ENCODE peak calls at places on chromosomes 2 and 18, in five cellular contexts. R is AG08395, T is LoVo, O is GM23248, Q is iPS-NIHi11. G is an unnamed sample.

GRCh38 chr2:11967946-11968465 is 221.6 kb downstream of the LPIN1 start:
- DNase-seq in R (peak), T (no peak), O (peak), Q (no peak), G (peak)

GRCh38 chr2:37916512-37917082 is 8.5 kb upstream of the RMDN2 start:
- DNase-seq in R (peak), T (peak), O (peak), Q (peak), G (peak)

GRCh38 chr2:70964596-70965386 is 13.6 kb upstream of the ANKRD53 start:
- DNase-seq in R (peak), T (no peak), O (peak), Q (peak), G (peak)

GRCh38 chr2:95041824-95042442 is 16.4 kb downstream of the MAL start:
- DNase-seq in R (no peak), T (no peak), O (no peak), Q (no peak), G (no peak)

GRCh38 chr2:166419616-166419934 is 43.8 kb upstream of the SCN9A start:
- DNase-seq in R (peak), T (no peak), O (peak), Q (no peak), G (no peak)

GRCh38 chr2:210586381-210586780 is 30.0 kb downstream of the CPS1 start:
- DNase-seq in R (no peak), T (no peak), O (peak), Q (no peak), G (no peak)

GRCh38 chr2:142938240-142938639 is 60.8 kb downstream of the KYNU start:
- DNase-seq in R (no peak), T (no peak), O (no peak), Q (no peak), G (no peak)

GRCh38 chr18:70672581-70672980 is 383.7 kb downstream of the SOCS6 start:
- DNase-seq in R (no peak), T (no peak), O (no peak), Q (no peak), G (no peak)

GRCh38 chr2:240231838-240232244 is 91.4 kb upstream of the OTOS start:
- DNase-seq in R (no peak), T (no peak), O (no peak), Q (no peak), G (no peak)

GRCh38 chr2:100141906-100142305 is 484 bp downstream of the AFF3 start:
- DNase-seq in R (no peak), T (no peak), O (no peak), Q (no peak), G (no peak)

GRCh38 chr2:9815076-9815475 is 28.2 kb upstream of the TAF1B start:
- DNase-seq in R (no peak), T (no peak), O (no peak), Q (no peak), G (no peak)

GRCh38 chr2:58110765-58111164 is 64.2 kb downstream of the VRK2 start:
- DNase-seq in R (no peak), T (no peak), O (no peak), Q (peak), G (peak)

GRCh38 chr2:21779786-21780185 is 656.0 kb downstream of the TDRD15 start:
- DNase-seq in R (no peak), T (no peak), O (no peak), Q (no peak), G (no peak)

GRCh38 chr2:102848366-102848839 is 86.6 kb downstream of the TMEM182 start:
- DNase-seq in R (peak), T (peak), O (peak), Q (peak), G (peak)

GRCh38 chr2:145360129-145360780 is 840.3 kb upstream of the ZEB2 start:
- DNase-seq in R (no peak), T (no peak), O (no peak), Q (no peak), G (no peak)

GRCh38 chr18:79465392-79465991 is 69.8 kb downstream of the NFATC1 start:
- DNase-seq in R (peak), T (no peak), O (no peak), Q (peak), G (no peak)

GRCh38 chr2:178830451-178830850 is 23.2 kb upstream of the TTN start:
- DNase-seq in R (no peak), T (no peak), O (no peak), Q (no peak), G (no peak)

GRCh38 chr2:140248623-140249022 is 1468.4 kb upstream of the NXPH2 start:
- DNase-seq in R (no peak), T (no peak), O (no peak), Q (no peak), G (no peak)

GRCh38 chr2:119407430-119408220 is 24.0 kb upstream of the TMEM37 start:
- DNase-seq in R (peak), T (peak), O (peak), Q (peak), G (peak)

GRCh38 chr2:122737429-122738077 is 982.1 kb downstream of the TSN start:
- DNase-seq in R (no peak), T (no peak), O (peak), Q (no peak), G (no peak)

GRCh38 chr2:159211447-159212396 is 74.8 kb downstream of the WDSUB1 start:
- DNase-seq in R (no peak), T (no peak), O (no peak), Q (peak), G (no peak)

GRCh38 chr18:1595165-1595564 is 690.5 kb downstream of the ADCYAP1 start:
- DNase-seq in R (no peak), T (no peak), O (no peak), Q (no peak), G (no peak)

GRCh38 chr2:168490916-168491605 is 35.0 kb downstream of the CERS6 start:
- DNase-seq in R (peak), T (no peak), O (peak), Q (no peak), G (no peak)

GRCh38 chr2:237410949-237411635 is 2.9 kb downstream of the COL6A3 start:
- DNase-seq in R (no peak), T (no peak), O (peak), Q (no peak), G (no peak)

GRCh38 chr2:172953970-172954852 is 121.4 kb upstream of the MAP3K20 start:
- DNase-seq in R (no peak), T (no peak), O (peak), Q (no peak), G (no peak)

G was measured in D341Med.